ENCODE peak calls at places on chromosomes 1 and 21, in five cellular contexts. S, V, E, D and G are unnamed samples.

GRCh38 chr1:16189921-16190499 is 22.4 kb downstream of the ARHGEF19 start:
- DNase-seq in S (no peak), V (no peak), E (no peak), D (no peak), G (no peak)

GRCh38 chr1:181152892-181153633 is 64.6 kb downstream of the IER5 start:
- DNase-seq in S (peak; percentile 79), V (no peak), E (peak; percentile 68), D (peak; percentile 92), G (peak; percentile 74)

GRCh38 chr1:56396524-56397067 is 182.8 kb downstream of the PLPP3 start:
- DNase-seq in S (peak; percentile 24), V (no peak), E (no peak), D (no peak), G (no peak)

GRCh38 chr1:89990976-89991831 is 3.7 kb upstream of the ZNF326 start:
- DNase-seq in S (peak; percentile 34), V (no peak), E (no peak), D (no peak), G (no peak)

GRCh38 chr1:107430540-107431228 is 289.8 kb downstream of the NTNG1 start:
- DNase-seq in S (peak; percentile 52), V (peak; percentile 54), E (no peak), D (peak; percentile 33), G (peak; percentile 26)

GRCh38 chr1:234849824-234850223 is 239.8 kb upstream of the IRF2BP2 start:
- DNase-seq in S (peak; percentile 24), V (peak; percentile 29), E (no peak), D (peak; percentile 21), G (no peak)

GRCh38 chr21:34091607-34092006 is 18.2 kb downstream of the MRPS6 start:
- DNase-seq in S (peak; percentile 20), V (no peak), E (no peak), D (no peak), G (no peak)

GRCh38 chr1:46532498-46533178 is 18.8 kb downstream of the KNCN start:
- DNase-seq in S (peak; percentile 79), V (peak; percentile 32), E (peak; percentile 59), D (no peak), G (no peak)

GRCh38 chr1:6835139-6835538 is 49.9 kb downstream of the CAMTA1 start:
- DNase-seq in S (no peak), V (no peak), E (no peak), D (no peak), G (no peak)

GRCh38 chr1:221734187-221734586 is 7.7 kb downstream of the DUSP10 start:
- DNase-seq in S (no peak), V (no peak), E (no peak), D (no peak), G (no peak)

GRCh38 chr1:58779837-58780585 is 3.8 kb downstream of the JUN start:
- DNase-seq in S (peak; percentile 67), V (peak; percentile 77), E (peak; percentile 77), D (peak; percentile 63), G (no peak)

GRCh38 chr1:114201486-114201885 is 47.8 kb upstream of the SYT6 start:
- DNase-seq in S (no peak), V (no peak), E (no peak), D (no peak), G (no peak)

GRCh38 chr1:235972316-235973090 is 92.4 kb downstream of the NID1 start:
- DNase-seq in S (peak; percentile 84), V (no peak), E (peak; percentile 76), D (peak; percentile 83), G (no peak)

GRCh38 chr21:44450402-44450801 is 4.9 kb upstream of the LRRC3 start:
- DNase-seq in S (no peak), V (no peak), E (no peak), D (no peak), G (no peak)

GRCh38 chr1:50418600-50419109 is 4.6 kb downstream of the DMRTA2 start:
- DNase-seq in S (peak; percentile 40), V (no peak), E (no peak), D (no peak), G (no peak)
- H3K4me3 ChIP-seq in S (peak overlapping the region; percentile 47), V (no peak overlapping the region), E (no peak overlapping the region), D (no peak overlapping the region), G (no peak overlapping the region)

DNA sequence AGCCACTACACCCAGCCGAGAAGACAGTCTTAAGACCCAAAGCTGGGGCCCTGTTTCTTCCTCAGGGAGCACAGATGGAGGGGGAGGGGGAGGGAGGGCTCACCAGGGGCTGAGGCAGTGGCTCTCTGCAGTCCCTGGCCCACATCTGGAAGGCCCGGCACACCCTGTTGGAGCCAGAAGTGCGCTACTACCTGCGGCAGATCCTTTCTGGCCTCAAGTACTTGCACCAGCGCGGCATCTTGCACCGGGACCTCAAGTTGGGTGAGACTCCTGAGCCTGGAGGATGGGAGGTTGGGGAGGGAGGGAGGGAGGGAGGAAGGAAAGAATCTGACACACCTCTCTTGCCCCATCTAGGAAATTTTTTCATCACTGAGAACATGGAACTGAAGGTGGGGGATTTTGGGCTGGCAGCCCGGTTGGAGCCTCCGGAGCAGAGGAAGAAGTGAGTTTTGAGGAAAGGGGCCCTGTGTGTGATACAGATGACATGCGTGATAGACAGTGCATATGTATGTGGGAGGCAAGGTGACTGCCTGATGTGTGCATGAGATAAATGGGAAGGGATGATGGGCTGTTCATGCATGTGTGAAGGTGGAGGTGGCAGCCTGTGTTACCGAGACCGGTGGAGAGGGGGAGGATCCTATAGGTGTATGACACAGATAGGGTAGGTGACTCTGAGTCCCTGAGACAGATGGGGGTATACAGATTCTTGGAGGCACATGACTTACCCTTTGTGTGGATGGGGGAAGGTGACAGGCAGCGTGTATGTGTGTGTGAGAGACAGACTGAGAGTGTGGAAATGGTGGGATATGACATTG is 1.5 kb downstream of the PLK3 start:
- DNase-seq in S (peak; percentile 59), V (no peak), E (no peak), D (no peak), G (no peak)
- H3K4me3 ChIP-seq in S (peak overlapping the region; percentile 99), V (peak overlapping the region; percentile 98), E (peak overlapping the region; percentile 66), D (peak overlapping the region; percentile 88), G (no peak overlapping the region)

GRCh38 chr1:55284856-55285255 is 69.7 kb upstream of the USP24 start:
- DNase-seq in S (peak; percentile 72), V (peak; percentile 64), E (peak; percentile 30), D (peak; percentile 43), G (peak; percentile 28)
- H3K4me3 ChIP-seq in S (no peak overlapping the region), V (no peak overlapping the region), E (no peak overlapping the region), D (no peak overlapping the region), G (no peak overlapping the region)

GRCh38 chr1:94926915-94927404 is at the start of gene CNN3:
- DNase-seq in S (peak; percentile 97), V (peak; percentile 87), E (peak; percentile 94), D (peak; percentile 86), G (no peak)
- H3K4me3 ChIP-seq in S (peak within 1 kb of the TSS; percentile 95), V (peak within 1 kb of the TSS; percentile 90), E (peak within 1 kb of the TSS; percentile 95), D (peak within 1 kb of the TSS; percentile 86), G (peak within 1 kb of the TSS; percentile 5)

GRCh38 chr1:3775498-3776230 is 3.1 kb downstream of the SMIM1 start:
- DNase-seq in S (peak; percentile 44), V (peak; percentile 66), E (peak; percentile 44), D (peak; percentile 34), G (peak; percentile 54)
- H3K4me3 ChIP-seq in S (no peak overlapping the region), V (no peak overlapping the region), E (no peak overlapping the region), D (no peak overlapping the region), G (no peak overlapping the region)

GRCh38 chr1:119080586-119080985 is 59.9 kb downstream of the WARS2 start:
- DNase-seq in S (peak; percentile 92), V (no peak), E (peak; percentile 49), D (peak; percentile 95), G (no peak)

GRCh38 chr1:119081267-119081666 is 59.2 kb downstream of the WARS2 start:
- DNase-seq in S (peak; percentile 39), V (no peak), E (no peak), D (peak; percentile 34), G (no peak)

GRCh38 chr1:119081705-119082104 is 58.7 kb downstream of the WARS2 start:
- DNase-seq in S (peak; percentile 21), V (no peak), E (no peak), D (no peak), G (no peak)

GRCh38 chr1:119083479-119083878 is 57.0 kb downstream of the WARS2 start:
- DNase-seq in S (no peak), V (no peak), E (no peak), D (no peak), G (no peak)

DNA sequence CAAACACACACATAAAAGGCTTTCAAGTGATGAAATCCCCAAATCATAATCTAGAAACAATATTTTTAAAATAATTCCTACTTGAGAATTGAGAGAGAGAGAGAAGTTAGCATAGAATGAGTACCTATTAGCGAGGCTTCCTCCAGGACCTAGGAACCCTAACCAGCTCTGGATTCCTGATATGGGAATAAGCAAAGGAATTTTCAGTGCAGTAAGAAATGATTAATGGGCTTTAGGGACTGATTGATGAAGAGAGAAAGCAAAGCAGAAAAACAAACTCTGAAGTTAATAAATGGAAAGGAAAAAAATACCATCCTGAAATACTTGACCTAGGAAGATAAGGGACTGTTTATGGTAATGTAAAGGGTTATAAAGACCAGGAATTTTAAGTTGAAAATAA is 60.6 kb downstream of the WARS2 start:
- DNase-seq in S (no peak), V (no peak), E (no peak), D (no peak), G (no peak)
- H3K4me3 ChIP-seq in S (peak overlapping the region; percentile 45), V (no peak overlapping the region), E (no peak overlapping the region), D (no peak overlapping the region), G (no peak overlapping the region)

GRCh38 chr1:205312866-205313680 is 8.5 kb downstream of the NUAK2 start:
- DNase-seq in S (no peak), V (no peak), E (no peak), D (no peak), G (no peak)
- H3K4me3 ChIP-seq in S (no peak overlapping the region), V (peak overlapping the region; percentile 95), E (no peak overlapping the region), D (no peak overlapping the region), G (no peak overlapping the region)

GRCh38 chr1:44405804-44406743 is 1.0 kb downstream of the RNF220 start:
- DNase-seq in S (peak; percentile 30), V (peak; percentile 29), E (no peak), D (no peak), G (no peak)
- H3K4me3 ChIP-seq in S (peak overlapping the region; percentile 65), V (peak overlapping the region; percentile 69), E (peak overlapping the region; percentile 41), D (peak overlapping the region; percentile 55), G (peak overlapping the region; percentile 33)

GRCh38 chr1:88571510-88571909 is 112.6 kb upstream of the PKN2 start:
- DNase-seq in S (no peak), V (no peak), E (no peak), D (no peak), G (no peak)
- H3K4me3 ChIP-seq in S (no peak overlapping the region), V (no peak overlapping the region), E (no peak overlapping the region), D (no peak overlapping the region), G (no peak overlapping the region)